ENCODE peak calls at places on chromosomes 2 and 18, in eight cellular contexts. T is astrocyte of the spinal cord, O is foreskin fibroblast, K is neural crest cell, N is heart left ventricle, A is fibroblast of pulmonary artery, F is mesothelial cell of epicardium, L is bronchial epithelial cell. D is an unnamed sample.

GRCh38 chr18:23711421-23711820 is 22.2 kb downstream of the LAMA3 start:
- DNase-seq in T (no peak), O (no peak), K (no peak), N (no peak), A (no peak), F (no peak), L (no peak), D (no peak)

GRCh38 chr18:8946046-8946838 is 156.3 kb upstream of the NDUFV2 start:
- DNase-seq in T (peak; percentile 98), O (peak; percentile 92), K (no peak), N (no peak), A (peak; percentile 96), F (no peak), L (peak; percentile 88), D (no peak)

GRCh38 chr2:183474912-183475695 is 350.9 kb downstream of the NUP35 start:
- DNase-seq in T (no peak), O (no peak), K (no peak), N (no peak), A (no peak), F (no peak), L (no peak), D (no peak)

GRCh38 chr2:26978061-26978596 is 7.7 kb downstream of the MAPRE3 start:
- DNase-seq in T (no peak), O (no peak), K (no peak), N (no peak), A (no peak), F (no peak), L (peak; percentile 77), D (no peak)

GRCh38 chr2:152278536-152278935 is 56.4 kb upstream of the FMNL2 start:
- DNase-seq in T (no peak), O (no peak), K (no peak), N (no peak), A (no peak), F (no peak), L (no peak), D (no peak)

GRCh38 chr2:135997380-135997779 is 12.0 kb upstream of the DARS1 start:
- DNase-seq in T (no peak), O (no peak), K (peak; percentile 64), N (no peak), A (no peak), F (no peak), L (no peak), D (no peak)

GRCh38 chr2:226031078-226031937 is 631.8 kb downstream of the NYAP2 start:
- DNase-seq in T (peak; percentile 85), O (peak; percentile 85), K (peak; percentile 68), N (peak; percentile 64), A (peak; percentile 79), F (peak; percentile 41), L (peak; percentile 56), D (no peak)

GRCh38 chr18:9876867-9877654 is 8.7 kb upstream of the TXNDC2 start:
- DNase-seq in T (peak; percentile 77), O (peak; percentile 88), K (no peak), N (no peak), A (peak; percentile 99), F (no peak), L (peak; percentile 73), D (no peak)

GRCh38 chr2:127597984-127598380 is 48.0 kb upstream of the GPR17 start:
- DNase-seq in T (peak; percentile 37), O (peak; percentile 39), K (no peak), N (no peak), A (peak; percentile 17), F (no peak), L (peak; percentile 19), D (no peak)

GRCh38 chr2:147925886-147926285 is 81.1 kb downstream of the ACVR2A start:
- DNase-seq in T (no peak), O (peak; percentile 21), K (no peak), N (no peak), A (peak; percentile 74), F (no peak), L (no peak), D (no peak)

GRCh38 chr2:241064008-241064801 is 37.9 kb downstream of the MTERF4 start:
- DNase-seq in T (no peak), O (peak; percentile 44), K (no peak), N (no peak), A (no peak), F (no peak), L (peak; percentile 9), D (no peak)

GRCh38 chr2:168152902-168153301 is 94.5 kb downstream of the STK39 start:
- DNase-seq in T (no peak), O (no peak), K (no peak), N (no peak), A (no peak), F (no peak), L (no peak), D (no peak)

GRCh38 chr2:72893594-72894319 is 6.5 kb downstream of the SPR start:
- DNase-seq in T (peak; percentile 66), O (peak; percentile 85), K (peak; percentile 66), N (peak; percentile 54), A (peak; percentile 77), F (no peak), L (peak; percentile 58), D (no peak)

GRCh38 chr2:222448806-222449205 is 24.5 kb downstream of the SGPP2 start:
- DNase-seq in T (no peak), O (peak; percentile 86), K (no peak), N (peak; percentile 57), A (peak; percentile 96), F (no peak), L (no peak), D (no peak)

GRCh38 chr18:5710676-5711075 is 166.9 kb upstream of the EPB41L3 start:
- DNase-seq in T (no peak), O (no peak), K (no peak), N (no peak), A (no peak), F (no peak), L (no peak), D (no peak)

GRCh38 chr2:20326163-20326780 is 24.4 kb downstream of the PUM2 start:
- DNase-seq in T (peak; percentile 58), O (peak; percentile 81), K (peak; percentile 41), N (no peak), A (peak; percentile 70), F (no peak), L (peak; percentile 65), D (no peak)

GRCh38 chr18:57437433-57437781 is 2.2 kb downstream of the ONECUT2 start:
- DNase-seq in T (no peak), O (no peak), K (peak; percentile 18), N (no peak), A (no peak), F (no peak), L (no peak), D (no peak)

GRCh38 chr2:126518206-126518605 is 137.8 kb upstream of the GYPC start:
- DNase-seq in T (no peak), O (no peak), K (no peak), N (no peak), A (no peak), F (no peak), L (no peak), D (no peak)

GRCh38 chr18:8003878-8004675 is 437.0 kb downstream of the PTPRM start:
- DNase-seq in T (peak; percentile 69), O (peak; percentile 28), K (no peak), N (no peak), A (peak; percentile 81), F (no peak), L (peak; percentile 3), D (no peak)

GRCh38 chr2:201264472-201265173 is 4.3 kb downstream of the CASP8 start:
- DNase-seq in T (no peak), O (no peak), K (no peak), N (no peak), A (no peak), F (no peak), L (no peak), D (no peak)
- TF ChIP-seq CTCF in T (no peak), O (no peak), K (no peak), N (no peak), A (no peak), F (no peak), L (no peak), D (no peak)

DNA sequence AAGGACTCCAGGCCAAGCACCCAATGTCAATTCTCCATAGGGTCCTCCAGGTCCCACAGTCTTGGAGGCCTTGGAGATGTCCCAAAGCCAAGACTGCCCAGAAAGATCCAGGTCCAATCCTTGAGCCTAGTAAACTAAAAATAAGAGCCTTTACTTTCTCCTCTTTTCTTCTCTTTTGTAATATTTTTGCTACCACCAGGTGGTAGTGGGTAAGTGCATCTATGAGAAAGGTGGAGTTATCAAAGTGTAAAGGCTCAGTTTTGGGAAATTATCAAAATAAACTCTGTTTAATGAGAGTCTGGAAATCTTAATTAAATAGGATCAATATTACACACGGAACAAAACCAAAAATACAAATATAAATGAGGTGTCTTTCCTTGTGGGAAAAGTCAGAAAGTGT is 276.4 kb downstream of the ALK start:
- DNase-seq in T (no peak), O (no peak), K (no peak), N (no peak), A (no peak), F (no peak), L (no peak), D (no peak)
- TF ChIP-seq CTCF in T (no peak), O (no peak), K (peak; percentile 30), N (no peak), A (no peak), F (peak; percentile 34), L (no peak), D (no peak)

DNA sequence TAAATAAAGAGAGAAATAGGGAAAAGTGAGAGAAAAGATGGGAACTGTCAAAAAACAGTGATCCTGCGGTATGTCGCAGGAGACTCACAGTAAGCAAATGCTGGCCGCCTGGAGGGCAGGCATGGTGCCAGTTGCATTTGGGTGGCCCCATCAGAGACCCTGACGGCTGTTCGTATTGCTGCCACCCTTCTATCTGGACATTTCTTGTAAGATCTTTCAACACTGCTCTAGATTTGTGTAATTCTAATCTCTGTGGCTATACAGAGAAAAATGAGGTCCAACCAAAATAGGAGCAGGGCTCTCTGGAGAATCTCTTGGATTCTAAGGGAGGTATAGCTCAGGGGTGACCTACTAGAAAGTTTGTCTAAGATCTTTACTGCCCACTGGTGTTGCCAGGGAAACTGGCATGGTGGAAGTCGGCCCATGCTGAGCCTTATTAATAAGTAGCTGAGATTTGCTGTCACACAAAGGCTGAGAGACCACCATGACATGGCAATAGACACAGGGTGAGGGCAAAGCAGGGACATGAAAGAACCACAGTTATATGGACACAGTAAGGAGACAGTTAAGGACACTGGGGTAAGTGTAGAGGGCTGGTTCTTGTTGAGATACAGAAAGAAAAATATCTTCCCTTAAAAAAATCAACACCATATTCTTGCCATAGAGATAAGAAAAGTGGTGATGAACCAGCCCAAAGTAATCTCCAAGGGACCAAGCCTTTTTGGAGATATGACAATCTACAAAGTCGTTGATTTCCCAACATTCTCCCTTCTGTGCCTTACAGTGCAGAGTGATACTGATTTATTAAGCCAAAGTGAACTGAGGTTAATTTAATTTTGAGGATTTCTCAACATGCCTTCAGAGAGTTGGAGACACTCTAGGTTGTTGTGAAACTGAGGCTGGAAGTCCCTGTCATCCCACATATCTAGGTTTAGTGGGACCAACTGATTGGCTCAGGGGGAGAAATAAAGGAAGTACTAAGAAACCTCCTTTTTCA is 26.3 kb upstream of the FZD7 start:
- DNase-seq in T (no peak), O (peak; percentile 22), K (no peak), N (no peak), A (no peak), F (no peak), L (no peak), D (no peak)
- TF ChIP-seq CTCF in T (peak; percentile 32), O (no peak), K (no peak), N (no peak), A (no peak), F (no peak), L (no peak), D (no peak)

DNA sequence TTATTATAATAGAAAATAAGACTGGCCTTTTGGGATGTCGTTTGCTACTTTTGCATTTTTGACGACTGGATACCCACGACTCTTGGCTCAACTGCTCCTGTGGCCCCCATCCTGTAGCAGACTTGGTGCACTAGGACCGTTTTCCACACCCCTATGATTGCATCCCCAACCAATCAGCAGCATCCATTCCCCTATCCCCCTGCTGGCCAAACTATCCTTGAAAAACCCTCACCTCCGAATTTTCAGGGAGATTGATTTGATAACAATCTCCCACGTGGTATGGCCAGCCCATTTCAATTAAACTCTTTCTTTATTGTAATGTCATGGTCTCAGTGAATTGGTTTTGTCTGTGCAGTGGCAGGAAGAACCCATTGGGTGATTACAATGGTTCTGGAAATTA is 37.9 kb upstream of the TTR start:
- DNase-seq in T (no peak), O (peak; percentile 2), K (no peak), N (no peak), A (no peak), F (no peak), L (peak; percentile 38), D (no peak)
- TF ChIP-seq CTCF in T (peak; percentile 20), O (peak; percentile 7), K (peak; percentile 28), N (no peak), A (peak; percentile 26), F (peak; percentile 21), L (peak; percentile 32), D (no peak)

D was measured in omental fat pad.